ENCODE peak calls at places on chromosomes 16 and 17, in four cellular contexts. Q, G, I and X are unnamed samples.

GRCh38 chr16:11627822-11628457 is 40.3 kb upstream of the SNN start:
- DNase-seq in I (no peak), Q (no peak), G (peak), X (peak)

GRCh38 chr16:30112197-30113030 is 923 bp downstream of the GDPD3 start:
- DNase-seq in I (peak), Q (peak), G (peak), X (no peak)

GRCh38 chr16:27285676-27286196 is 17.2 kb upstream of the NSMCE1 start:
- DNase-seq in I (peak), Q (no peak), G (no peak), X (no peak)

GRCh38 chr16:35146031-35146710 is 1686.8 kb downstream of the TP53TG3F start:
- DNase-seq in G (no peak), Q (no peak), I (no peak), X (no peak)

GRCh38 chr17:41772218-41772585 is 14.3 kb downstream of the JUP start:
- DNase-seq in I (peak), Q (no peak), G (peak), X (no peak)

GRCh38 chr16:65961491-65962143 is 404.9 kb upstream of the CDH5 start:
- DNase-seq in Q (no peak), G (no peak), I (no peak), X (peak)

GRCh38 chr17:50060951-50061712 is 5.2 kb downstream of the ITGA3 start:
- DNase-seq in Q (no peak), G (peak), I (peak), X (no peak)

GRCh38 chr17:45284176-45285140 is 22.6 kb upstream of the SPATA32 start:
- DNase-seq in I (no peak), Q (peak), G (peak), X (no peak)

GRCh38 chr16:50796829-50797228 is 54.9 kb downstream of the CYLD start:
- DNase-seq in G (no peak), I (no peak), Q (no peak), X (no peak)